ENCODE peak calls at places on chromosomes 5 and 9, in eight cellular contexts. I is CD14-positive monocyte, J is RWPE2, G is progenitor cell of endocrine pancreas, M is astrocyte of the spinal cord, V is GM23338, E is kidney, P is GM06990. L is an unnamed sample.
A peak's percentile ranks its signal among the peaks of the same experiment; 100 is the strongest.

GRCh38 chr9:88991066-88992030 is at the start of gene S1PR3:
- DNase-seq in I (peak; percentile 60), J (no peak), G (peak; percentile 41), M (peak; percentile 46), V (peak; percentile 77), E (peak; percentile 93), P (no peak), L (no peak)

GRCh38 chr5:143244000-143244736 is 159.3 kb downstream of the NR3C1 start:
- DNase-seq in I (no peak), J (peak; percentile 98), G (no peak), M (peak; percentile 97), V (no peak), E (peak; percentile 84), P (no peak), L (no peak)

GRCh38 chr5:126377444-126377843 is 45.8 kb upstream of the GRAMD2B start:
- DNase-seq in I (no peak), J (no peak), G (no peak), M (no peak), V (no peak), E (no peak), P (no peak), L (no peak)

GRCh38 chr9:125183054-125183453 is 6.5 kb downstream of the PPP6C start:
- DNase-seq in I (no peak), J (no peak), G (no peak), M (no peak), V (no peak), E (no peak), P (no peak), L (no peak)

GRCh38 chr9:23117621-23118020 is 671.0 kb downstream of the DMRTA1 start:
- DNase-seq in I (no peak), J (no peak), G (no peak), M (peak; percentile 81), V (no peak), E (no peak), P (no peak), L (no peak)

GRCh38 chr9:111037744-111038335 is 430 bp downstream of the LPAR1 start:
- DNase-seq in I (peak; percentile 46), J (peak; percentile 68), G (peak; percentile 60), M (peak; percentile 35), V (peak; percentile 82), E (peak; percentile 85), P (peak; percentile 83), L (peak; percentile 85)

GRCh38 chr9:71352837-71353236 is 231.4 kb upstream of the TRPM3 start:
- DNase-seq in I (no peak), J (no peak), G (no peak), M (no peak), V (no peak), E (no peak), P (no peak), L (no peak)

GRCh38 chr5:95731571-95732554 is 727 bp downstream of the RHOBTB3 start:
- DNase-seq in I (peak; percentile 48), J (peak; percentile 70), G (peak; percentile 44), M (peak; percentile 50), V (peak; percentile 74), E (peak; percentile 87), P (peak; percentile 69), L (peak; percentile 92)

GRCh38 chr9:130451004-130451390 is 6.2 kb downstream of the ASS1 start:
- DNase-seq in I (no peak), J (no peak), G (no peak), M (no peak), V (no peak), E (no peak), P (no peak), L (no peak)

GRCh38 chr9:130450344-130451003 is 5.7 kb downstream of the ASS1 start:
- DNase-seq in I (no peak), J (no peak), G (no peak), M (no peak), V (peak; percentile 53), E (peak; percentile 90), P (no peak), L (no peak)

GRCh38 chr9:130453487-130453886 is 8.7 kb downstream of the ASS1 start:
- DNase-seq in I (no peak), J (no peak), G (no peak), M (peak; percentile 51), V (no peak), E (peak; percentile 93), P (no peak), L (no peak)

GRCh38 chr9:130452835-130453234 is 8.1 kb downstream of the ASS1 start:
- DNase-seq in I (no peak), J (no peak), G (no peak), M (no peak), V (no peak), E (no peak), P (no peak), L (no peak)

DNA sequence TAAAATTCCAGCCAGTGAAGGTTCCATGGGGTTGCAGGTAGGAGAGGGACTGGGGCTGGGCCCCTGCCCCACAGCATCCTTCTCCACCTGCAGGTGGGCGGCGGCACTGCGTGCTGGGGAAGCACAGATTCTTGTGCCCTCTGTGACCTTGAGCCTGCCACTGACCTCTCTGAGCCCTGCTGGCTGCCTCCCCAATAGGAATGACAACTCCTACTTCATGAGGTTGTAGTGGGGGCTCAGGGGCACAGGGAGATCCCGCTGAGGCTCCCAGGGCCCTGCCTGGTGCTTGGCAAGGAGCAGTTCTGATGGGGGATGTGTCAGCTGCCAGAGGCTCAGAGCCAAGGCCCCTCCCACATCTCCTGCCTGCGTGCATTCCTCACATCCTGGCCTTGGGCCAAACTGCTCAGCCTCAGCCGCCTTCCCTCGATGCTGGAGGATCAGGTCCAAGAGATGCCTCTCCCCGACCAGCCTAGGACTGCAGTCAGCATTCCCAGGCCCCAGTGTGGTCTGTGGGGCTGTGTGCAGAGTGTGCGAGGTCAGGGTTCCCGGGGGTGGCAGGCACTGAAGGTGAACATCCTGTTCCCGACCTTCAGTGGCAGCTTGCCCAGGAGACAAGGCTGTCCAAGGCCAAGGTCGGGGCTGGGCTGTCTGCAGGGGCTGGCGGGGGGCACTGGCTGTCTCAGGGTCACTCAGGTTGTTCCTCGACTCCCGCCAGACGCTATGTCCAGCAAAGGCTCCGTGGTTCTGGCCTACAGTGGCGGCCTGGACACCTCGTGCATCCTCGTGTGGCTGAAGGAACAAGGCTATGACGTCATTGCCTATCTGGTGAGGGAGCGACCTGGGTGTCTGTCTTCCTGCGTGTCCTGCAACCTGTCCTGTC is 7.0 kb downstream of the ASS1 start:
- DNase-seq in I (no peak), J (peak; percentile 95), G (no peak), M (peak; percentile 95), V (peak; percentile 81), E (peak; percentile 96), P (no peak), L (no peak)
- TF ChIP-seq CTCF in I (no peak), J (peak; percentile 57), G (peak; percentile 54), M (peak; percentile 54), V (peak; percentile 76), E (peak; percentile 14), P (peak; percentile 39), L (peak; percentile 78)

GRCh38 chr9:17807670-17808282 is 228.9 kb downstream of the SH3GL2 start:
- DNase-seq in I (no peak), J (no peak), G (no peak), M (no peak), V (no peak), E (no peak), P (no peak), L (no peak)

GRCh38 chr9:17799383-17799782 is 220.5 kb downstream of the SH3GL2 start:
- DNase-seq in I (no peak), J (no peak), G (no peak), M (no peak), V (no peak), E (no peak), P (no peak), L (no peak)

GRCh38 chr9:17800397-17800796 is 221.5 kb downstream of the SH3GL2 start:
- DNase-seq in I (no peak), J (no peak), G (no peak), M (no peak), V (no peak), E (no peak), P (no peak), L (no peak)

DNA sequence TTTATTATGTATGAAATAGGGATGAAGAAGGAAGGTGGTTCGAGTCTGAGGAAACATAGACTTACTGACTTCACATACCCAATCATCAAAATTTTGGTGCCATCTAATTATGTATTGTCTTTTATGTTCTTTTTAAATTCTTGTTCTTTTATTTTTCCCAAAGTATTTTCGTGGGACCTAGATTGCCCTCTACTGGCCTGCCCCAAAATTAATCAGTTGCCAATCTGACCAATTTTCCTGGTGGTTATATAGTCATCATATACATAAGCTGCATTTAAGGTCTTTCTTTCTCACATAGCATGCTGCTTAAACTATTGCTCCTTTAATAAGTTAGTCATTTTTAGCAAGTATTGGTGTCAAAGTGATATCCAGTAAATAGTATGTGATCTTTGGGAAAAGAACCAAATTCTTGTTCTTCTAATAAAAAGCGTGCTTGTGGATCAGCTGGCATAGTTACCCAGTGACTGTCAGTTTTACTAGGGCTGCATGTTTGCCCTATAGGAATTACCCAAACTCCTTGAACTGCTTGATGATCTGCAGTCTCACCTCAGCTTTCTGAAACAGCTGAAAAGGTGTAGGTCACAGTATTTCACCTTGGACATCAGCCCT is 223.5 kb downstream of the SH3GL2 start:
- DNase-seq in I (no peak), J (no peak), G (no peak), M (peak; percentile 17), V (peak; percentile 38), E (no peak), P (no peak), L (no peak)
- TF ChIP-seq CTCF in I (no peak), J (peak; percentile 68), G (peak; percentile 50), M (peak; percentile 65), V (peak; percentile 86), E (peak; percentile 31), P (peak; percentile 47), L (peak; percentile 84)

GRCh38 chr5:81787843-81788242 is 36.9 kb upstream of the SSBP2 start:
- DNase-seq in I (no peak), J (no peak), G (no peak), M (peak; percentile 85), V (peak; percentile 85), E (no peak), P (no peak), L (no peak)

GRCh38 chr5:81782811-81783210 is 31.9 kb upstream of the SSBP2 start:
- DNase-seq in I (no peak), J (no peak), G (no peak), M (no peak), V (no peak), E (no peak), P (no peak), L (no peak)

GRCh38 chr5:81786509-81786908 is 35.6 kb upstream of the SSBP2 start:
- DNase-seq in I (no peak), J (no peak), G (no peak), M (no peak), V (no peak), E (no peak), P (no peak), L (no peak)

GRCh38 chr5:81783401-81783800 is 32.5 kb upstream of the SSBP2 start:
- DNase-seq in I (no peak), J (no peak), G (no peak), M (no peak), V (no peak), E (no peak), P (no peak), L (no peak)

DNA sequence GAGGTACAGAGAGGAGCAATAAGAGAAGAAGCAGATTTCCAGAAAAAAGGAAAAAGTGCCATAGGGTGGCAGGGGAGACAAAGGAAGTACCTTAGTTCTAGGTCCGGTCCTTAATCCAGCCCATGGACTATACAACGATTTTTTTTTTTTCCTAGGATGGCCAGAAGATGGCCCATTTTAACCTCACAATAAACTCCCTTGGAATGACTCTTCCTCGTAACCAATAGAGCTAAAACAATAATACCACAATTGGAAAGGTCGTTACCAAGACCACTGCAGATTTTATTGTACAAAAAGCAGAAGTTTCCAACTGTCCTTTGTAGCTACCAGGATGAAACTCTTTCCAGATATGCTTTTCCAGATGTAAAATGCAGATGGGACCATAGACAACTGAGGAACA is 34.4 kb upstream of the SSBP2 start:
- DNase-seq in I (no peak), J (no peak), G (no peak), M (no peak), V (no peak), E (no peak), P (no peak), L (no peak)
- TF ChIP-seq CTCF in I (no peak), J (no peak), G (no peak), M (no peak), V (no peak), E (no peak), P (no peak), L (no peak)

DNA sequence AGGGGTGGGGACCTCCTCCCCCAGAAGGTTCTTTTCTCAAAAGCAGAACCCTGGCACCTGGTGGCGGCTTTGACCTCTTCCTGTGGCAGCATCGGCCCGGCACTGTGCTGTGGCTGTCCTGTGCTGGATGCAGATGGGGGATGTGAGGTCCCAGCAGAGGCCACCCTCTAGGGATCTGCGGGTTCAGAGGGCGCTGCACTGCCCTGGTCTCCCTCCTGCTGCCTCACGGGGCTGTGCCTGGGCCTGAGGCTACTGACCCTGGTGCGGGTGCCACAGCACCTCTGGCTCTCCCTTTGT is 76.6 kb upstream of the CACNA1B start:
- DNase-seq in I (no peak), J (peak; percentile 53), G (no peak), M (no peak), V (no peak), E (peak; percentile 67), P (no peak), L (no peak)
- TF ChIP-seq CTCF in I (no peak), J (no peak), G (no peak), M (no peak), V (no peak), E (no peak), P (no peak), L (no peak)

L was measured in chondrocyte.